ENCODE peak calls at places on chromosomes 5 and 9, in six cellular contexts. One of them, this sample, is unnamed.

GRCh38 chr5:31412324-31412723 is 119.6 kb downstream of the DROSHA start:
- DNase-seq in HepG2: no peak
- DNase-seq in H1: no peak
- DNase-seq in SK-N-SH: no peak
- DNase-seq in GM12891: no peak
- DNase-seq in K562: no peak
- DNase-seq in this sample: no peak

GRCh38 chr5:86909896-86910295 is 292.2 kb downstream of the COX7C start:
- DNase-seq in HepG2: no peak
- DNase-seq in H1: no peak
- DNase-seq in SK-N-SH: no peak
- DNase-seq in GM12891: no peak
- DNase-seq in K562: no peak
- DNase-seq in this sample: no peak

GRCh38 chr5:132895719-132896305 is 22.3 kb downstream of the LEAP2 start:
- DNase-seq in HepG2: no peak
- DNase-seq in H1: no peak
- DNase-seq in SK-N-SH: no peak
- DNase-seq in GM12891: no peak
- DNase-seq in K562: no peak
- DNase-seq in this sample: no peak

GRCh38 chr5:56069652-56070226 is 75.0 kb upstream of the IL6ST start:
- DNase-seq in HepG2: peak; percentile 74
- DNase-seq in H1: no peak
- DNase-seq in SK-N-SH: no peak
- DNase-seq in GM12891: no peak
- DNase-seq in K562: no peak
- DNase-seq in this sample: no peak

GRCh38 chr9:98085955-98086354 is 29.4 kb downstream of the NANS start:
- DNase-seq in HepG2: no peak
- DNase-seq in H1: peak; percentile 73
- DNase-seq in SK-N-SH: no peak
- DNase-seq in GM12891: no peak
- DNase-seq in K562: peak; percentile 23
- DNase-seq in this sample: no peak

GRCh38 chr9:127267793-127268507 is 3.4 kb downstream of the GARNL3 start:
- DNase-seq in HepG2: no peak
- DNase-seq in H1: no peak
- DNase-seq in SK-N-SH: no peak
- DNase-seq in GM12891: no peak
- DNase-seq in K562: no peak
- DNase-seq in this sample: no peak

GRCh38 chr9:136539427-136540412 is 6.1 kb downstream of the NOTCH1 start:
- DNase-seq in HepG2: no peak
- DNase-seq in H1: no peak
- DNase-seq in SK-N-SH: no peak
- DNase-seq in GM12891: peak; percentile 86
- DNase-seq in K562: peak; percentile 88
- DNase-seq in this sample: peak; percentile 91

GRCh38 chr9:105712297-105712696 is 18.0 kb downstream of the TMEM38B start:
- DNase-seq in HepG2: no peak
- DNase-seq in H1: no peak
- DNase-seq in SK-N-SH: no peak
- DNase-seq in GM12891: no peak
- DNase-seq in K562: no peak
- DNase-seq in this sample: no peak

GRCh38 chr9:8653111-8653510 is 853.5 kb upstream of the DMAC1 start:
- DNase-seq in HepG2: no peak
- DNase-seq in H1: no peak
- DNase-seq in SK-N-SH: no peak
- DNase-seq in GM12891: no peak
- DNase-seq in K562: no peak
- DNase-seq in this sample: no peak

GRCh38 chr5:149264432-149265069 is 7.1 kb upstream of the AFAP1L1 start:
- DNase-seq in HepG2: peak; percentile 21
- DNase-seq in H1: peak; percentile 85
- DNase-seq in SK-N-SH: peak; percentile 22
- DNase-seq in GM12891: no peak
- DNase-seq in K562: peak; percentile 42
- DNase-seq in this sample: no peak

GRCh38 chr9:135503371-135504261 is 3.1 kb downstream of the MRPS2 start:
- DNase-seq in HepG2: no peak
- DNase-seq in H1: no peak
- DNase-seq in SK-N-SH: no peak
- DNase-seq in GM12891: no peak
- DNase-seq in K562: no peak
- DNase-seq in this sample: no peak

GRCh38 chr5:81225463-81225862 is 7.7 kb upstream of the CKMT2 start:
- DNase-seq in HepG2: no peak
- DNase-seq in H1: no peak
- DNase-seq in SK-N-SH: no peak
- DNase-seq in GM12891: no peak
- DNase-seq in K562: no peak
- DNase-seq in this sample: no peak

GRCh38 chr5:35263266-35263665 is 33.0 kb upstream of the PRLR start:
- DNase-seq in HepG2: no peak
- DNase-seq in H1: no peak
- DNase-seq in SK-N-SH: no peak
- DNase-seq in GM12891: no peak
- DNase-seq in K562: no peak
- DNase-seq in this sample: no peak
- TF ChIP-seq POLR2AphosphoS5 in HepG2: no peak
- TF ChIP-seq POLR2AphosphoS5 in H1: no peak
- TF ChIP-seq POLR2AphosphoS5 in SK-N-SH: no peak
- TF ChIP-seq POLR2AphosphoS5 in GM12891: no peak
- TF ChIP-seq POLR2AphosphoS5 in K562: no peak
- TF ChIP-seq POLR2AphosphoS5 in this sample: no peak

DNA sequence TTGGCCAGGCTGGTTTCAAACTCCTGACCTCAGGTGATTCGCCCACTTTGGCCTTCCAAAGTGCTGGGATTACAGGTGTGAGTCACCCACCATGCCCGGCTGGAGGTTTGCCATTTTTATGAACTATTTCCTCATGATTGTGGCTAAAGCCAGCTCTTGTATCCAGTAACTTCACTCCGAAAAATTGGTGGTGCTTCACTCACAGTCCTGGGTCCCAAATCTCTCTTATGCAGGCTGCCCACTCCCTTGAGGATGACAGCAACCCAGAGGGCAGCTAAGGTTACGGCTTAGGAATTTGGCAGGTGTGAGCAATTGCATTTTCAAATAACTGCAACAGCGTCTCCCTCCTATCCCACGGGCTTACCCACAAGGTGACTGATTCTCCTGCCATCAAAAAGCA is 23.4 kb upstream of the FUBP3 start:
- DNase-seq in HepG2: no peak
- DNase-seq in H1: no peak
- DNase-seq in SK-N-SH: no peak
- DNase-seq in GM12891: no peak
- DNase-seq in K562: no peak
- DNase-seq in this sample: no peak
- TF ChIP-seq TAF1 in HepG2: no peak
- TF ChIP-seq TAF1 in H1: no peak
- TF ChIP-seq TAF1 in SK-N-SH: no peak
- TF ChIP-seq TAF1 in GM12891: no peak
- TF ChIP-seq TAF1 in K562: no peak
- TF ChIP-seq TAF1 in this sample: no peak

DNA sequence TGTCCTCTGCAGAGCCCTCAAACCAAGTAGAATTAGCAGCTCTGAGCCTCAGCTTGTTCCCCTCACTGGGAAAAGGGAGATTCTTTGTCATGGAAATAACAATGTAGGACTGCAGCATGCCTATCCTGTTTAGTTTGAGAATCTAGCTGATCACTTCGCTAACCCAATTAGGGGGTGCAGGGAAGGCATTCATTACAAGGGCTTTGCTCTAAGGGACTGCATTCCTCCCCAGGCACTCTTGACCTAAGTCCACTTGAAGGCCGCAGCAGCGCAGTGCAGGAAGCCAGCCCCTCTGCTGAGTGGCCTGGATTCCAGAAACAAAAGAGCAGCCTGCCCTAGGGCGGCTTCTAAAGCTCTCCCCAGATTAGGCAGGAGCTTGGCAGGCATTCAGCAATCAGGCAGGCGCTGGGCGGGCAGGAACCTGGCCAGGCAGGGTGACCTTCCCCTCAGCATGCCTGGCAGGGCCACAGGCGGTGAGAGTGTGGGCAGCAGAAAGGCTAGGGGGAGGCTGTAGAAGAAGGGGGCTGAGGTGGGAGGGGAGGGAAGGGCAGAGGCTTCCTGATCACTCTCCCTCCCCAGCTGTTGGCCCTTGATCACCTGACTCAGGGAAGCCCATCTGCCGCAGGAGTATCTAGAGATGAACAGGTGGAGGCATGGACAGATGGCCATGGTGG is 24.8 kb downstream of the CCNJL start:
- DNase-seq in HepG2: peak; percentile 62
- DNase-seq in H1: peak; percentile 81
- DNase-seq in SK-N-SH: peak; percentile 85
- DNase-seq in GM12891: no peak
- DNase-seq in K562: no peak
- DNase-seq in this sample: no peak
- TF ChIP-seq POLR2AphosphoS5 in HepG2: no peak
- TF ChIP-seq POLR2AphosphoS5 in H1: peak; percentile 34
- TF ChIP-seq POLR2AphosphoS5 in SK-N-SH: no peak
- TF ChIP-seq POLR2AphosphoS5 in GM12891: no peak
- TF ChIP-seq POLR2AphosphoS5 in K562: no peak
- TF ChIP-seq POLR2AphosphoS5 in this sample: no peak

DNA sequence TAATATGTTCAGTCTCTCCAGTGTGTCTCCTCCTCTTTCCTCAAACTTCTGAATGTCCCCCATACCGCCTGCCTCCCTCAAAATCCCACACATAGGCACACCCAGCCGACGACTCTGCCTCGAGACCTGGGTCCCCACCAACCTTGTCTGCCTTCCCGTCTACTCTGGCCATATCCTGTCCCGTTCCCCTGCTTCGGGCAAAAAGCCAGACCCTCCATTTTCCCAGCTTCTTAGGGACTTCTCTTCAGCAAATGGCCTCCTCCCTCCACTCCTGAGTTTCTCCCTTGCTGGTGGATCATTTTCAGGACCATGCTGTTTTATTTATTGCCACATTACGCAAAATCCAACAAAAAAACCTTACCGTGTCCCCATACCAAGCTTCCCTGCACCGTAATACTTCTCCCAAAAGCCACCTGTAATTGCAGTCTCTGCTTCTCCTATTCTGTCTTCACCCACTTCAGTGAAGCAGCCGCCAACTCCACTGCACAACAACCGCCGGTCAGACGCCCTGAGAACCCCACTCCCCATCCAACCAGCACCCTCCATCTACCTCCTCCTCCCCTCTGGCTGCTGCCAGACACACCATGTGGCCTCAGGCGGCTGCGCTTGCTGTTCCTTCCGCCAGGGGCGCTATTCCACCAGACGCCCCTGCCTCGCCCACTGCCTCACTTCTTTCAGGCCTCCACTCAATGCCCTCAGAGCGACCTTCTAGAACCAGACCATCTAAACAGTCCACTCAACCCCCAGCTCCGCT is 117.0 kb downstream of the TRPM6 start:
- DNase-seq in HepG2: peak; percentile 48
- DNase-seq in H1: peak; percentile 91
- DNase-seq in SK-N-SH: peak; percentile 62
- DNase-seq in GM12891: peak; percentile 15
- DNase-seq in K562: peak; percentile 63
- DNase-seq in this sample: peak; percentile 31
- TF ChIP-seq TAF1 in HepG2: no peak
- TF ChIP-seq TAF1 in H1: no peak
- TF ChIP-seq TAF1 in SK-N-SH: no peak
- TF ChIP-seq TAF1 in GM12891: no peak
- TF ChIP-seq TAF1 in K562: no peak
- TF ChIP-seq TAF1 in this sample: no peak

DNA sequence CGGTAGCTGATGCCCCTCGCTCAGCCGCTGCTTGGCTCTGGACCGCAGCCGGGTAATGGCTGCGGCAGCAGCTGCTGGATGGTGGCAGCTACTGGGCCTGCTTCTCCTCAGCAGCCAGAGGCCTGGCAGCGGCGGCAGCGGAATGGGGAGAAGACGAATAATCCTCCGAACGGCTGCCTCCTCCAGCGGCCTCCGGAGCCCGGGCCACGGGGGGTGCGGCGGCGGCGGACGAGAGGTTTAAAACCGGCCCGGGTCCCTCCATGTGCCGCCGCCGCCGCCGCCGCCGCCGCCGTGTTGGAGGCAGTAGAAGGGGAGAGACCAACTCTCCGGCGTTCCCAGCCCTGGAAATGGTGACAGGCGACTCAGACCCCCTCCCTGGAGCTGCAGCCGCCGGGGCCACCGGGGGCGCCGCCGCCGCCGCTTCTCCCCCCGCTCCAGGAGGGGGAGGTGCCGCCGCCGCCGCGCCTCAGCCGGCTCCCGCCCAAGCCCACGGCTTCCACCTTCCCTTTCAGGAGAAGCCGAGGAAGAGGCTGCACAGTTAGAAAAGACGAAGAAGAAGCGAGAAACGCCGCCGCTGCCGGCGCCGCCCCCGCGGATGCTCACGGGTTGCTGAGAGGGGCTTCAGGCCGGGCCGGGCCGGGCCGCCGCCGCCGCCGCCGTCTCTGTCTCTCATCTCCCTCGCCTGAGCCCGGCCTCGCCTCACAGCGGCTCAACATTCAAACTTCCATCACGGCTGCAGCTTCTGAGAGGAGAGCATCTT is 118.4 kb upstream of the PRSS3 start:
- DNase-seq in HepG2: no peak
- DNase-seq in H1: peak; percentile 74
- DNase-seq in SK-N-SH: peak; percentile 84
- DNase-seq in GM12891: peak; percentile 14
- DNase-seq in K562: peak; percentile 31
- DNase-seq in this sample: peak; percentile 2
- TF ChIP-seq POLR2AphosphoS5 in HepG2: no peak
- TF ChIP-seq POLR2AphosphoS5 in H1: no peak
- TF ChIP-seq POLR2AphosphoS5 in SK-N-SH: no peak
- TF ChIP-seq POLR2AphosphoS5 in GM12891: no peak
- TF ChIP-seq POLR2AphosphoS5 in K562: no peak
- TF ChIP-seq POLR2AphosphoS5 in this sample: no peak

DNA sequence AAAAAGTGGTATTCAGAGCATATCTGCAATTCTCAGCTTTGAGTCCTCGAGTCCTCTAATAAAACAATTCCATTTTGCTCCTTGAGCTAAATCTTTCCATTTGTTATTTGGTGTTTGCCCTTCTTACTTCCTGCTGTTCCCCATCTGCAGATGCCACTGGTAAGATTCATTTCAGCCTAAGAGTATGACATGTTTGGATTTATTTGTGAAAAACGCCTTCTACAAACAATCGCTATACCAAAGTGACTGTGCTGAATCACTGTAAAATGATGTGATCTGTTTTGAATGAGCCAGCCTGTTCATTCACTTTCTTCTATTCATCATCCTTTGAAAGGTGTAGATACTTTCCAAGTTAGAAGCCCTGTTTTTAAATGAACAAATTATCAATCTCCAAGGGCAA is 27.7 kb downstream of the KCTD16 start:
- DNase-seq in HepG2: no peak
- DNase-seq in H1: no peak
- DNase-seq in SK-N-SH: no peak
- DNase-seq in GM12891: no peak
- DNase-seq in K562: no peak
- DNase-seq in this sample: no peak
- TF ChIP-seq TAF1 in HepG2: no peak
- TF ChIP-seq TAF1 in H1: no peak
- TF ChIP-seq TAF1 in SK-N-SH: no peak
- TF ChIP-seq TAF1 in GM12891: no peak
- TF ChIP-seq TAF1 in K562: no peak
- TF ChIP-seq TAF1 in this sample: no peak

GRCh38 chr9:83266618-83267543 is 203.9 kb upstream of the RASEF start:
- DNase-seq in HepG2: peak; percentile 78
- DNase-seq in H1: no peak
- DNase-seq in SK-N-SH: no peak
- DNase-seq in GM12891: no peak
- DNase-seq in K562: no peak
- DNase-seq in this sample: no peak
- TF ChIP-seq POLR2AphosphoS5 in HepG2: no peak
- TF ChIP-seq POLR2AphosphoS5 in H1: no peak
- TF ChIP-seq POLR2AphosphoS5 in SK-N-SH: no peak
- TF ChIP-seq POLR2AphosphoS5 in GM12891: no peak
- TF ChIP-seq POLR2AphosphoS5 in K562: no peak
- TF ChIP-seq POLR2AphosphoS5 in this sample: no peak

GRCh38 chr9:21672762-21673161 is 129.7 kb upstream of the MTAP start:
- DNase-seq in HepG2: no peak
- DNase-seq in H1: no peak
- DNase-seq in SK-N-SH: no peak
- DNase-seq in GM12891: no peak
- DNase-seq in K562: no peak
- DNase-seq in this sample: no peak
- TF ChIP-seq TAF1 in HepG2: no peak
- TF ChIP-seq TAF1 in H1: no peak
- TF ChIP-seq TAF1 in SK-N-SH: no peak
- TF ChIP-seq TAF1 in GM12891: no peak
- TF ChIP-seq TAF1 in K562: no peak
- TF ChIP-seq TAF1 in this sample: no peak